ENCODE peak calls at places on chromosomes 3 and 15, in four cellular contexts. V is CD8-positive, alpha-beta T cell; H is sigmoid colon; T is Panc1. W is an unnamed sample.

GRCh38 chr15:84715442-84716035 is 400 bp downstream of the SEC11A start:
- DNase-seq in T (no peak), V (no peak), H (peak), W (peak)

GRCh38 chr3:11583638-11584046 is 60.1 kb downstream of the VGLL4 start:
- DNase-seq in T (no peak), H (no peak), V (no peak), W (no peak)

GRCh38 chr3:102053375-102053989 is 204.2 kb downstream of the NFKBIZ start:
- DNase-seq in V (no peak), H (no peak), T (no peak), W (peak)

GRCh38 chr3:79564192-79564591 is 203.6 kb downstream of the ROBO1 start:
- DNase-seq in T (no peak), V (no peak), H (no peak), W (no peak)

GRCh38 chr15:98805434-98806274 is 157.3 kb downstream of the IGF1R start:
- DNase-seq in V (no peak), T (no peak), H (no peak), W (no peak)

GRCh38 chr3:190387578-190388213 is at the start of gene CLDN16:
- DNase-seq in V (no peak), H (no peak), T (no peak), W (no peak)

GRCh38 chr15:41233367-41233771 is 2.3 kb downstream of the CHP1 start:
- DNase-seq in H (no peak), V (no peak), T (no peak), W (no peak)

GRCh38 chr3:8658326-8659212 is 14.0 kb upstream of the SSUH2 start:
- DNase-seq in T (no peak), H (no peak), V (no peak), W (peak)

GRCh38 chr3:185822221-185822956 is 2.5 kb downstream of the IGF2BP2 start:
- DNase-seq in H (no peak), V (no peak), T (no peak), W (no peak)

GRCh38 chr3:146503459-146504202 is 34.3 kb upstream of the PLSCR2 start:
- DNase-seq in V (no peak), T (peak), H (no peak), W (peak)

GRCh38 chr3:193857996-193858395 is 265.0 kb downstream of the OPA1 start:
- DNase-seq in V (no peak), T (no peak), H (peak), W (no peak)

GRCh38 chr3:27606537-27606936 is 115.6 kb downstream of the EOMES start:
- DNase-seq in T (no peak), H (no peak), V (no peak), W (no peak)

GRCh38 chr15:69084404-69085030 is 70.0 kb downstream of the NOX5 start:
- DNase-seq in V (no peak), H (no peak), T (no peak), W (no peak)

GRCh38 chr15:64850778-64851502 is 9.2 kb downstream of the PLEKHO2 start:
- DNase-seq in H (peak), V (no peak), T (no peak), W (no peak)

GRCh38 chr3:23710555-23710954 is 95.2 kb upstream of the UBE2E1 start:
- DNase-seq in T (no peak), V (no peak), H (peak), W (no peak)

GRCh38 chr3:71050133-71050520 is 533.4 kb downstream of the FOXP1 start:
- DNase-seq in T (no peak), H (no peak), V (no peak), W (no peak)

GRCh38 chr15:93042691-93043378 is 46.2 kb downstream of the RGMA start:
- DNase-seq in H (peak), T (no peak), V (no peak), W (no peak)

GRCh38 chr3:10614160-10614559 is 108.8 kb upstream of the ATP2B2 start:
- DNase-seq in T (no peak), H (no peak), V (no peak), W (no peak)

GRCh38 chr15:80977627-80978036 is 12.0 kb downstream of the MESD start:
- DNase-seq in T (no peak), H (peak), V (peak), W (peak)

GRCh38 chr3:148223266-148223665 is 474.4 kb upstream of the AGTR1 start:
- DNase-seq in V (no peak), T (no peak), H (no peak), W (no peak)

GRCh38 chr15:36653851-36654250 is 74.4 kb downstream of the CDIN1 start:
- DNase-seq in V (no peak), T (no peak), H (no peak), W (no peak)

GRCh38 chr3:11662392-11662990 is 18.8 kb upstream of the VGLL4 start:
- DNase-seq in V (no peak), H (no peak), T (no peak), W (no peak)

GRCh38 chr15:72184165-72184811 is 13.3 kb downstream of the GRAMD2A start:
- DNase-seq in T (no peak), V (no peak), H (no peak), W (peak)

GRCh38 chr3:76698136-76698535 is 341.8 kb upstream of the ROBO2 start:
- DNase-seq in H (no peak), V (no peak), T (no peak), W (no peak)

GRCh38 chr15:99085413-99086326 is 19.2 kb upstream of the SYNM start:
- DNase-seq in T (no peak), H (no peak), V (peak), W (no peak)

GRCh38 chr3:17820704-17821103 is 78.3 kb upstream of the TBC1D5 start:
- DNase-seq in V (no peak), H (no peak), T (no peak), W (no peak)

GRCh38 chr3:46558184-46559029 is 7.7 kb downstream of the LRRC2 start:
- DNase-seq in H (peak), V (peak), T (peak), W (peak)

DNA sequence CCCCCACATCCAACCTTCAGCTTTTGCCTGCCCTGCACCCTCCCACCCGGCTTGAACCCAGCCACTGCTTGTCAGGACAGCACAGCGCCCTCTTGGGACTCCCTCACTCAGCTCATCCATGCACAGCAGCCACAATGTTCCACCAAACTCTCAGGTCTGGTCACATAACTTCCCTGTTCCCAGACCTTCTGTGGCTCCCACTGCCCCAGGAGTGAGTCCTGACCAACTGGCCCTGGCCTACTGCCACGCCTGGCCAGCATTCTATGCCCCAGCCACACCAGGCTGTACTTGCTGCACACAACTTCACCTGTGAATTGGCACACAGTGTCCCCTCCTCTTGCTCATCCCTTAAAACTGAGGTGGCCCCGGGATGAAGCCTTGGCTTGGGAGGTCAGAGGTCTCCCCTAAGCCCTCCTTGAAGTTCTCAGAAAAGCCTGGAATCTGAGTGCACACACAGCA is 21.0 kb downstream of the PLXNB1 start:
- DNase-seq in V (no peak), H (peak), T (no peak), W (no peak)
- TF ChIP-seq CTCF in V (no peak), H (no peak), T (no peak), W (no peak)

DNA sequence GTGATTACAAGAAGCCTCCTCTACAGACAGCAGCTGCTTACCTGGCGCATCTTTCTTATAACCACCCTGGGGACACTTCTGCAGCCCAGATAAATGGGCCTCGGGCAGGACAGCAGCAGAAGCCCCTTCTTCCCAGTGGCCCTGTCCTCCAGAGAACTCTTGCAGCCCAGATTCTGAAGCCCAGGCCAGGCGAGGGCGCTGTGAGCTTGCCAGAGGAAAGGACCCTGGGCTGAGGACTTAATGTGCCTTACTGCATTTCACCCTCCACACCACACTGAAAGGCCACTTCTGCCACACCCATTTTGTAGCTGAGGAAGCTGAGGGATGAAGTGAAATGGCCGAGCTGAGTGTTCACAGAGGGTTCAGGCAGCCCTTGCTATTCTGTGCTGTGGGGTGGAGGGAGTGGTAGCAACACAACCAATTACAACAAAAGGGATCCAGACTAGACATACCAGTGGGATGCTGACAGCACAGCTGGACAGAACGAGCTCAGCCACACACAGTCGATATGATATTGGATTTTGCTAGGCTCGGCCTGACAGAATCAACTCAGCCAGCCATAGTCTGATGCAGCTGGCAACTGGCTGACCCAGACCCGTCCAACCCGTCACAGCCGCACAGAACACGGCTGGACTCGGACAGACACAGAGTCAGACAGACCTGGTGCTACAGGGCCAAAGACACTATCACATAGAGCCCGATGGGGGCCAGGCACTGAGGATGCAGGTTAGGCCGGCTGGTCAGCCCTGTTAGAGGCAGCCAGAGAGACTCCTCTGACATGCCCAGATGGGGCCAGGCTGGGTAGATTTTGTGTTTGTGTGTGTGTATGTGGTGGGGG is 7.3 kb downstream of the ACOX2 start:
- DNase-seq in T (no peak), H (no peak), V (peak), W (peak)
- TF ChIP-seq CTCF in T (peak), H (no peak), V (no peak), W (no peak)

DNA sequence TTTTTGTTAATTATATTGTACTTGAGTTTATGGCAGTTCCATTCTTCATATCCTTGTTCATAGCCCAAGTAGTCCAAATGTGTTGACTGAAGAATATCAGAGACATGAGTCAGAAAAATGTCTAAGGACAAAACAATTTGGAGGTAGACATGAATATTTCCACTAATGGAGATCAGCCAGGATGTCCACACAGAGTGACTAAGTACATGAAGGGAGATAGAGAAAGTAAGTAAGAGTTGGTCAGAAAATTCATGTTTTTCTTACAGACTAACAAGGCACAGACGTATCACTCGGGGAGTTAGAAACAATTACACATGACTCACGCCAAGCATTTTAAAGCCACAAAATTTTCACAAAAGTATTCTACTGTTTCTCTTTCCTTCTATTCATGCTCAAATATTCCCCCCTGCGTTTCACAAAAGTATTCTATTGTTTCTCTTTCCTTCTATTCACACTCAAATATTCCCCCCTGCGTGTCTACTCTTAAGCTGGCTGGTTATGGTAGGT is 648.9 kb upstream of the CCDC54 start:
- DNase-seq in T (peak), H (no peak), V (no peak), W (peak)
- TF ChIP-seq CTCF in T (no peak), H (no peak), V (no peak), W (no peak)

DNA sequence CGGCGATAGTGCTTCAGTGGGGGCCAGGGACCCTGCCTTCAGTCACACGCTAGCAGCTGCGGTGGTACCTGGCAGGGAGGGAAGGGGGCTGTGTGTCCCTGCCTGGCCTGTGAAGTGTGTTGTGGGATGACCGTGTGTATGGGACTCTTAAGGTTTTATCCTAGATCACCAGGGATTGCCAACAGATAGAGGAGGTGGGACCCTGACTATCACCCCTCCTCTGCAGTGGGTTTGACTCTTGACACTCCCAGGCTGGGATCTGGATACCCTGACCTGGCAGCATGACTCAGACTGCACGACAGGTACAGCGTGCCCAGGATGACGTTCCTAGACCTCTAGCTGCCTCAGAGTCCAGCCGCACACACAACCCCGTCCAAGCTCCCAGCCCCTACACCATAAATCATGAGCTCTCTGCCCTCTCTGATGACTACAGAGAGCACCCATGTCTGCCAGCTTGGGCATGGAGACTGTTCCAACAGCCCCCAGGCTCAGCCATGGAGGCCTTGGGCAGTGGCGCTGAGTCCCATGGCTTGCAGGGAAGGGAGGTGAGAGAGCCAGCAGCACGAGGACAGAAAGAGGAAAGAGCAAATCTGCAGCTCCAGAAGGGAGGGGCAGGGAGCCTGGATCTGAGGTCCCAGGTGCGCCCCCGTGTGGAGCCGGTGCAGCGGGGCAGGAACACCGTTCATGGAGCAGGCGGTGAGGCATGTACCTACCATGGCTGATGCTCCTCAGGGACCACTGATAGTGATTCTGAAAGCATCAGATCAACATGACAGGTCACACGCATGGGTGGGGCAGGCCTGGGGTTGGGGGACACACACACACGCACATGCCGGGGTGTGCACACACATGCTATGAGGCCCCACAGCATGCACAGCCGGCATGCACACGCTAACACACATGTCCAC is 71.0 kb downstream of the ADAMTS7 start:
- DNase-seq in T (no peak), V (peak), H (peak), W (peak)
- TF ChIP-seq CTCF in T (peak), V (peak), H (no peak), W (peak)

GRCh38 chr3:95476534-95476933 is 1337.9 kb upstream of the EPHA6 start:
- DNase-seq in V (no peak), H (no peak), T (no peak), W (no peak)
- TF ChIP-seq CTCF in V (no peak), H (no peak), T (no peak), W (no peak)

DNA sequence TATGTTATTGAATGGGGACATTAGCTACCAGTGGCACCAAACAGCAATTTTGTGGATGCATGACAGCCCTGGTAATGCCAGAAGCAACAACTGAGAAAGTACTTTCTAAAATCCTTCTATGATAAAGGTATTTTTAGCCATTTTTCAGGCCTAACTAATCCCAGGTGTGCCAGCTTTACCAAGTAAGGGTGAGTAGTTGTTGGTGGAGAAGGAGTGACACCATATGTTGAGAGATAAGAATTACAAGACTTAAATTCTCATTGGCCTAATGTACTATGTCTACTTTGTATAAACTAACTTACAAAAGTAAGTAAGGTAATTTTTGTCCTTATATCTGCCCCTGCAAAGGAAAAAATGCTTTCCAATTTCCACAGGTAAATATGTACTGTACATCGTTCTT is 4.1 kb upstream of the COX17 start:
- DNase-seq in T (peak), V (no peak), H (no peak), W (peak)
- TF ChIP-seq CTCF in T (peak), V (peak), H (no peak), W (no peak)

DNA sequence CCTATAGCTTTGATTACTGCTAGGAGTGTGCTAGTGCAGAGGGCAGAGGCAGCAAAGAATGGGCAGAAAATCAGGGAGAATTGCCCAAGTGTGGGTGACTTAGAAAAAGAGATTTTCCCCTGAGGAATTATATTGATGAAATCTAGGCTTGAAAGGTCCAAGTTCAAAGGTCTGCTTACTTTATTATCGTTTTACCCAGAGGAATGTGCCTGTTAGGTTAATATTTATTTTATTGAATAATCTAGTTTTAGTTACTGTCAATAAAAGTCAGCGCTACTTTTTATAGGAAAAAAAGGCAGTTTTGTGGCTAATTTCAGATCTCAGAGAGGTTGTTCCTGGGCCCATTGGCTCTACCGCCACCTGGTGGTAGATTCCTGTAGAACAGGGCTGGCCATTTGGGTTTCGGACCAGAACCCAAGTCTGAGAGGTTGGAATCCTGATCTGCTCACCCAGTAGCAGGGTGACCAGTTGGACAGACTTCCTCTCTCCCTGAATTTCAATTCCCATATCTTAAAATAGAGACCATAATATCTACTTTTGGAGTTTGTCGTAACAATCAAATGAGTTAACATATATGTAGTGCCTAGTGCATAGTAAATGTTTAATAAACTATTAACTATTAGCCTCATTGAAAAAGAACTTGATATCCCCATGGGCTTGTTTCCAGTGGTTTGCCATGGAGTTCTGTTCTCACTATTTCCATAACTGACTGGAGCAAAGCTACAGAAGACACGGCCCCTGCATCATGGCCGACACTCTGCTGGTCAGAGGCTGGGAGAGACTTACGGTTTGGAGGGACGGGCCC is 62.7 kb upstream of the ZNF148 start:
- DNase-seq in H (peak), T (peak), V (peak), W (peak)
- TF ChIP-seq CTCF in H (peak), T (peak), V (peak), W (peak)

GRCh38 chr15:63422891-63423290 is 41.2 kb upstream of the CA12 start:
- DNase-seq in H (no peak), V (no peak), T (no peak), W (no peak)

GRCh38 chr15:63417721-63418120 is 36.1 kb upstream of the CA12 start:
- DNase-seq in T (no peak), H (no peak), V (no peak), W (no peak)

GRCh38 chr15:63421433-63421832 is 39.8 kb upstream of the CA12 start:
- DNase-seq in T (no peak), V (no peak), H (no peak), W (no peak)

GRCh38 chr15:63425426-63425825 is 43.8 kb upstream of the CA12 start:
- DNase-seq in H (no peak), T (no peak), V (no peak), W (no peak)

DNA sequence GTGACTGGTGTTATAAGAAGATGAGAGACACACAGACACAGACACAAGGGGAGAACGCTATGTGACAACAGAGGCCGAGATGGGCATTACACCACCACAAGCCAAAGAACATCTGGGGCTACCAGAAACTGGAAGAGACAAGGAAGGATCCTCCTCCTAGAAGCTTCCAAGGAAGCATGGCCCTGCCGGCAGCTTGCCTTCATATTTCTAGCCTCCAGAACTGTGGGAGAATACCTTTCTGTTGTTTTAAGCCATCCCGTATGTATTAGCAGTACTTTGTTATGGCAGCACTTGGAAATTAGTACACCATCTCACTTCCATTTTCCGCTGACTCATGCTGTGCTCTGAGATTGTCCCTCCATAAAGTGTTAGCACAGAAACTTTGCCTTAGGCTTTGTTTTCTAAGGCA is 38.7 kb upstream of the CA12 start:
- DNase-seq in V (no peak), T (no peak), H (no peak), W (no peak)
- TF ChIP-seq CTCF in V (no peak), T (no peak), H (no peak), W (no peak)